ENCODE peak calls at places on chromosomes 12 and 14, in four cellular contexts. I, M, S and Z are unnamed samples.

GRCh38 chr14:61699092-61699491 is 3.8 kb downstream of the HIF1A start:
- DNase-seq in S (peak; percentile 65), M (no peak), I (no peak), Z (no peak)

GRCh38 chr14:53062856-53063255 is 90.3 kb downstream of the DDHD1 start:
- DNase-seq in M (no peak), S (peak; percentile 82), I (no peak), Z (no peak)

GRCh38 chr14:56216631-56217379 is 98.6 kb downstream of the PELI2 start:
- DNase-seq in M (no peak), I (peak; percentile 78), S (peak; percentile 50), Z (no peak)

GRCh38 chr12:24947541-24948451 is 1.1 kb downstream of the BCAT1 start:
- DNase-seq in S (peak; percentile 35), M (no peak), I (no peak), Z (no peak)

GRCh38 chr14:88252536-88252935 is 70.5 kb downstream of the KCNK10 start:
- DNase-seq in I (no peak), M (no peak), S (no peak), Z (no peak)

GRCh38 chr12:68675098-68675842 is 11.5 kb upstream of the NUP107 start:
- DNase-seq in S (no peak), I (no peak), M (peak; percentile 38), Z (no peak)

GRCh38 chr14:97602438-97603117 is 805.4 kb downstream of the VRK1 start:
- DNase-seq in M (peak; percentile 29), I (no peak), S (no peak), Z (no peak)

GRCh38 chr12:27906658-27907473 is 65.7 kb downstream of the PTHLH start:
- DNase-seq in I (no peak), M (no peak), S (peak; percentile 17), Z (no peak)

GRCh38 chr12:9692909-9693308 is 23.4 kb downstream of the CLEC2D start:
- DNase-seq in S (peak; percentile 12), M (no peak), I (no peak), Z (no peak)

GRCh38 chr14:21093018-21093417 is 5.4 kb downstream of the ZNF219 start:
- DNase-seq in S (no peak), M (no peak), I (no peak), Z (no peak)

GRCh38 chr14:92481386-92481785 is 32.2 kb upstream of the RIN3 start:
- DNase-seq in I (no peak), S (peak; percentile 41), M (no peak), Z (no peak)

GRCh38 chr14:74324945-74325361 is 22.2 kb upstream of the ABCD4 start:
- DNase-seq in S (peak; percentile 63), M (no peak), I (peak; percentile 7), Z (no peak)

GRCh38 chr14:98799891-98800290 is 472.1 kb downstream of the BCL11B start:
- DNase-seq in M (no peak), S (no peak), I (no peak), Z (no peak)

GRCh38 chr12:41189395-41190251 is 1.5 kb downstream of the PDZRN4 start:
- DNase-seq in M (no peak), I (no peak), S (no peak), Z (no peak)

GRCh38 chr14:34465069-34465859 is 3.2 kb upstream of the SPTSSA start:
- DNase-seq in S (peak; percentile 68), I (no peak), M (no peak), Z (no peak)

GRCh38 chr12:73486256-73486655 is 1051.4 kb upstream of the ATXN7L3B start:
- DNase-seq in M (no peak), I (no peak), S (no peak), Z (no peak)

GRCh38 chr14:50362791-50363733 is 33.6 kb downstream of the CDKL1 start:
- DNase-seq in M (no peak), S (peak; percentile 41), I (no peak), Z (no peak)

GRCh38 chr12:131980263-131980662 is 30.5 kb downstream of the EP400 start:
- DNase-seq in M (no peak), S (peak; percentile 28), I (no peak), Z (no peak)

GRCh38 chr12:70043490-70044138 is 199.6 kb upstream of the CNOT2 start:
- DNase-seq in M (no peak), I (no peak), S (peak; percentile 2), Z (no peak)

GRCh38 chr12:42327227-42327590 is 1.2 kb downstream of the PPHLN1 start:
- DNase-seq in I (no peak), S (no peak), M (no peak), Z (no peak)

GRCh38 chr14:23513005-23513412 is 38.6 kb downstream of the ZFHX2 start:
- DNase-seq in M (no peak), S (no peak), I (peak; percentile 84), Z (no peak)

GRCh38 chr12:124883263-124883876 is 19.7 kb upstream of the SCARB1 start:
- DNase-seq in S (peak; percentile 35), I (no peak), M (no peak), Z (no peak)

GRCh38 chr14:101457177-101457935 is 103.9 kb upstream of the DIO3 start:
- DNase-seq in I (no peak), M (no peak), S (no peak), Z (no peak)

GRCh38 chr12:23238190-23238589 is 613.2 kb downstream of the ETNK1 start:
- DNase-seq in S (no peak), M (no peak), I (no peak), Z (no peak)

GRCh38 chr12:19915392-19916192 is 452.7 kb upstream of the PDE3A start:
- DNase-seq in S (peak; percentile 81), M (no peak), I (peak; percentile 47), Z (no peak)

GRCh38 chr14:105882626-105883025 is 356.2 kb downstream of the TMEM121 start:
- DNase-seq in S (no peak), I (no peak), M (no peak), Z (no peak)